ENCODE peak calls at places on chromosomes 2 and 18, in ten cellular contexts. T is tibial artery, I is colonic mucosa, H is astrocyte of the spinal cord, O is endothelial cell of umbilical vein, A is hepatocyte, B is GM12865, Y is psoas muscle, M is foreskin fibroblast, L is fibroblast of villous mesenchyme. E is an unnamed sample.

GRCh38 chr2:72927619-72928537 is 10.6 kb downstream of the EMX1 start:
- DNase-seq in T (no peak), I (no peak), H (no peak), O (no peak), A (no peak), B (no peak), Y (peak; percentile 7), M (no peak), L (no peak), E (no peak)

GRCh38 chr2:200483729-200484198 is 26.1 kb downstream of the KCTD18 start:
- DNase-seq in T (no peak), I (peak; percentile 76), H (peak; percentile 42), O (no peak), A (peak; percentile 75), B (peak; percentile 71), Y (no peak), M (peak; percentile 63), L (peak; percentile 42), E (peak; percentile 32)

GRCh38 chr2:207683438-207683837 is 28.0 kb upstream of the CCNYL1 start:
- DNase-seq in T (no peak), I (no peak), H (no peak), O (no peak), A (peak; percentile 12), B (no peak), Y (no peak), M (peak; percentile 23), L (no peak), E (no peak)

GRCh38 chr18:46485675-46486200 is 171.3 kb downstream of the LOXHD1 start:
- DNase-seq in T (no peak), I (no peak), H (no peak), O (no peak), A (no peak), B (no peak), Y (no peak), M (no peak), L (no peak), E (no peak)

GRCh38 chr2:190720691-190721090 is 71.8 kb downstream of the NAB1 start:
- DNase-seq in T (no peak), I (no peak), H (no peak), O (no peak), A (no peak), B (peak; percentile 34), Y (no peak), M (no peak), L (no peak), E (no peak)

GRCh38 chr2:55365303-55365702 is 54.4 kb downstream of the CCDC88A start:
- DNase-seq in T (no peak), I (no peak), H (peak; percentile 12), O (peak; percentile 69), A (no peak), B (no peak), Y (no peak), M (no peak), L (no peak), E (no peak)

GRCh38 chr2:101962243-101962809 is 29.4 kb upstream of the IL1R2 start:
- DNase-seq in T (no peak), I (no peak), H (no peak), O (no peak), A (no peak), B (no peak), Y (no peak), M (no peak), L (no peak), E (no peak)

GRCh38 chr18:9614401-9615279 is at the start of gene PPP4R1:
- DNase-seq in T (peak; percentile 81), I (peak; percentile 79), H (peak; percentile 76), O (peak; percentile 79), A (peak; percentile 90), B (peak; percentile 78), Y (peak; percentile 89), M (peak; percentile 86), L (peak; percentile 69), E (peak; percentile 73)

GRCh38 chr2:21453728-21454127 is 330.0 kb downstream of the TDRD15 start:
- DNase-seq in T (no peak), I (no peak), H (no peak), O (no peak), A (no peak), B (no peak), Y (no peak), M (no peak), L (peak; percentile 66), E (no peak)

GRCh38 chr18:44719519-44720060 is 38.9 kb downstream of the SETBP1 start:
- DNase-seq in T (no peak), I (no peak), H (no peak), O (no peak), A (no peak), B (no peak), Y (no peak), M (no peak), L (no peak), E (no peak)

GRCh38 chr2:60550151-60550983 is 3.1 kb downstream of the BCL11A start:
- DNase-seq in T (no peak), I (peak; percentile 91), H (peak; percentile 90), O (peak; percentile 52), A (peak; percentile 93), B (peak; percentile 87), Y (peak; percentile 67), M (peak; percentile 96), L (peak; percentile 71), E (peak; percentile 61)

GRCh38 chr2:188395903-188396699 is 104.4 kb downstream of the GULP1 start:
- DNase-seq in T (no peak), I (no peak), H (no peak), O (no peak), A (no peak), B (peak; percentile 11), Y (no peak), M (no peak), L (no peak), E (no peak)
- TF ChIP-seq CTCF in T (no peak), I (no peak), H (no peak), O (no peak), A (no peak), B (no peak), Y (no peak), M (no peak), L (no peak), E (no peak)

GRCh38 chr2:233148354-233148753 is 88.2 kb downstream of the INPP5D start:
- DNase-seq in T (no peak), I (no peak), H (no peak), O (no peak), A (no peak), B (no peak), Y (no peak), M (no peak), L (no peak), E (no peak)

GRCh38 chr2:233146194-233146593 is 86.1 kb downstream of the INPP5D start:
- DNase-seq in T (no peak), I (no peak), H (no peak), O (no peak), A (no peak), B (no peak), Y (no peak), M (no peak), L (no peak), E (no peak)

GRCh38 chr2:233145726-233146125 is 85.6 kb downstream of the INPP5D start:
- DNase-seq in T (no peak), I (no peak), H (no peak), O (no peak), A (no peak), B (no peak), Y (no peak), M (no peak), L (no peak), E (no peak)

GRCh38 chr2:233147136-233147828 is 87.1 kb downstream of the INPP5D start:
- DNase-seq in T (no peak), I (no peak), H (no peak), O (no peak), A (no peak), B (no peak), Y (no peak), M (no peak), L (no peak), E (no peak)

GRCh38 chr2:233147829-233148167 is 87.7 kb downstream of the INPP5D start:
- DNase-seq in T (no peak), I (no peak), H (no peak), O (no peak), A (no peak), B (no peak), Y (no peak), M (no peak), L (no peak), E (no peak)
- TF ChIP-seq CTCF in T (no peak), I (no peak), H (no peak), O (no peak), A (no peak), B (no peak), Y (no peak), M (no peak), L (no peak), E (no peak)

GRCh38 chr2:29186812-29187211 is 71.6 kb downstream of the CLIP4 start:
- DNase-seq in T (no peak), I (no peak), H (no peak), O (no peak), A (no peak), B (no peak), Y (no peak), M (no peak), L (no peak), E (no peak)
- TF ChIP-seq CTCF in T (no peak), I (no peak), H (no peak), O (no peak), A (no peak), B (no peak), Y (no peak), M (no peak), L (no peak), E (no peak)

GRCh38 chr2:187075106-187076070 is 226.4 kb upstream of the ZSWIM2 start:
- DNase-seq in T (no peak), I (peak; percentile 66), H (no peak), O (no peak), A (peak; percentile 22), B (no peak), Y (peak; percentile 43), M (peak; percentile 42), L (peak; percentile 50), E (no peak)

GRCh38 chr2:187084524-187084923 is 235.6 kb upstream of the ZSWIM2 start:
- DNase-seq in T (no peak), I (no peak), H (no peak), O (no peak), A (no peak), B (no peak), Y (no peak), M (no peak), L (no peak), E (no peak)

GRCh38 chr2:187078297-187078696 is 229.3 kb upstream of the ZSWIM2 start:
- DNase-seq in T (no peak), I (no peak), H (peak; percentile 41), O (no peak), A (peak; percentile 15), B (no peak), Y (no peak), M (peak; percentile 73), L (peak; percentile 58), E (no peak)

GRCh38 chr2:187081409-187081808 is 232.4 kb upstream of the ZSWIM2 start:
- DNase-seq in T (no peak), I (no peak), H (no peak), O (no peak), A (no peak), B (no peak), Y (no peak), M (no peak), L (no peak), E (no peak)

DNA sequence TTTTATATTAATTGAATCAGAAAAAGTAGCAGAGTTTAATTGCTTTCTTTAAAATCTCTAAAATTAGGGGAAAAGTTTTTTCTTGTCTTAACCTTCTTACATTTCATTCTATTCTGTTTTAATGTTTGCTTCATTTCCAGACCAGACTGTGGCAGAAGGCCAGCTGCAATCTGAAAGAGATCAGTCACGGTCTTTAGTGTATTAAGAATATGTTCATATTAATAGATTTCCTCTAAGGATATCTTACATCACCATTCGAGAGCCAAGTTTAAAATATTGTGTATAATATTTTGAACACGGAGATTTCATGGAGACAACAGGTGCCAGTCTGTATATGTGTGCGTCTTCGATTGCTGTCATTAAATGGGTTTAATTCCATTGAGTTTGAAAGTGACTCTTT is 230.9 kb upstream of the ZSWIM2 start:
- DNase-seq in T (no peak), I (no peak), H (peak; percentile 47), O (no peak), A (no peak), B (no peak), Y (no peak), M (peak; percentile 71), L (no peak), E (no peak)
- TF ChIP-seq CTCF in T (no peak), I (no peak), H (no peak), O (no peak), A (no peak), B (no peak), Y (no peak), M (no peak), L (no peak), E (no peak)